ENCODE peak calls at places on chromosomes 11 and 22, in six cellular contexts. One of them, this sample, is unnamed.

GRCh38 chr11:15859411-15859810 is 496.9 kb downstream of the SOX6 start:
- DNase-seq in type B pancreatic cell: no peak
- DNase-seq in A172: no peak
- DNase-seq in suprapubic skin: no peak
- DNase-seq in stimulated activated CD4-positive, alpha-beta T cell treated with anti-CD3 and anti-CD28 coated beads, Interleukin-1b, Interleukin-23, amount 100 ng/mL, for 1 hour: no peak
- DNase-seq in stimulated activated CD8-positive, alpha-beta memory T cell treated with anti-CD3 and anti-CD28 coated beads, Interleukin-4, amount 100 ng/mL, for 1 hour: no peak
- DNase-seq in this sample: no peak

GRCh38 chr11:118608268-118609214 is 1.1 kb downstream of the PHLDB1 start:
- DNase-seq in A172: peak; percentile 49
- DNase-seq in suprapubic skin: peak; percentile 94
- DNase-seq in stimulated activated CD8-positive, alpha-beta memory T cell treated with anti-CD3 and anti-CD28 coated beads, Interleukin-4, amount 100 ng/mL, for 1 hour: peak; percentile 76
- DNase-seq in type B pancreatic cell: no peak
- DNase-seq in stimulated activated CD4-positive, alpha-beta T cell treated with anti-CD3 and anti-CD28 coated beads, Interleukin-1b, Interleukin-23, amount 100 ng/mL, for 1 hour: peak; percentile 52
- DNase-seq in this sample: peak; percentile 83

GRCh38 chr11:69382131-69383128 is 88.5 kb downstream of the MYEOV start:
- DNase-seq in stimulated activated CD8-positive, alpha-beta memory T cell treated with anti-CD3 and anti-CD28 coated beads, Interleukin-4, amount 100 ng/mL, for 1 hour: no peak
- DNase-seq in A172: no peak
- DNase-seq in type B pancreatic cell: peak; percentile 57
- DNase-seq in stimulated activated CD4-positive, alpha-beta T cell treated with anti-CD3 and anti-CD28 coated beads, Interleukin-1b, Interleukin-23, amount 100 ng/mL, for 1 hour: no peak
- DNase-seq in suprapubic skin: peak; percentile 78
- DNase-seq in this sample: peak; percentile 34

GRCh38 chr11:75520688-75521087 is 5.1 kb downstream of the GDPD5 start:
- DNase-seq in suprapubic skin: no peak
- DNase-seq in stimulated activated CD4-positive, alpha-beta T cell treated with anti-CD3 and anti-CD28 coated beads, Interleukin-1b, Interleukin-23, amount 100 ng/mL, for 1 hour: no peak
- DNase-seq in type B pancreatic cell: no peak
- DNase-seq in A172: no peak
- DNase-seq in stimulated activated CD8-positive, alpha-beta memory T cell treated with anti-CD3 and anti-CD28 coated beads, Interleukin-4, amount 100 ng/mL, for 1 hour: no peak
- DNase-seq in this sample: no peak

GRCh38 chr22:29079218-29079901 is 6.5 kb downstream of the KREMEN1 start:
- DNase-seq in type B pancreatic cell: no peak
- DNase-seq in stimulated activated CD4-positive, alpha-beta T cell treated with anti-CD3 and anti-CD28 coated beads, Interleukin-1b, Interleukin-23, amount 100 ng/mL, for 1 hour: no peak
- DNase-seq in suprapubic skin: no peak
- DNase-seq in A172: no peak
- DNase-seq in stimulated activated CD8-positive, alpha-beta memory T cell treated with anti-CD3 and anti-CD28 coated beads, Interleukin-4, amount 100 ng/mL, for 1 hour: no peak
- DNase-seq in this sample: no peak

GRCh38 chr22:18000441-18001039 is 23.8 kb downstream of the MICAL3 start:
- DNase-seq in stimulated activated CD8-positive, alpha-beta memory T cell treated with anti-CD3 and anti-CD28 coated beads, Interleukin-4, amount 100 ng/mL, for 1 hour: no peak
- DNase-seq in A172: no peak
- DNase-seq in stimulated activated CD4-positive, alpha-beta T cell treated with anti-CD3 and anti-CD28 coated beads, Interleukin-1b, Interleukin-23, amount 100 ng/mL, for 1 hour: no peak
- DNase-seq in suprapubic skin: no peak
- DNase-seq in type B pancreatic cell: no peak
- DNase-seq in this sample: peak; percentile 35

GRCh38 chr11:69848196-69848595 is 29.0 kb upstream of the FGF3 start:
- DNase-seq in type B pancreatic cell: no peak
- DNase-seq in stimulated activated CD8-positive, alpha-beta memory T cell treated with anti-CD3 and anti-CD28 coated beads, Interleukin-4, amount 100 ng/mL, for 1 hour: no peak
- DNase-seq in suprapubic skin: no peak
- DNase-seq in stimulated activated CD4-positive, alpha-beta T cell treated with anti-CD3 and anti-CD28 coated beads, Interleukin-1b, Interleukin-23, amount 100 ng/mL, for 1 hour: no peak
- DNase-seq in A172: no peak
- DNase-seq in this sample: peak; percentile 29

GRCh38 chr11:770642-771616 is 6.4 kb downstream of the GATD1 start:
- DNase-seq in A172: no peak
- DNase-seq in stimulated activated CD4-positive, alpha-beta T cell treated with anti-CD3 and anti-CD28 coated beads, Interleukin-1b, Interleukin-23, amount 100 ng/mL, for 1 hour: no peak
- DNase-seq in suprapubic skin: no peak
- DNase-seq in type B pancreatic cell: no peak
- DNase-seq in stimulated activated CD8-positive, alpha-beta memory T cell treated with anti-CD3 and anti-CD28 coated beads, Interleukin-4, amount 100 ng/mL, for 1 hour: no peak
- DNase-seq in this sample: no peak

GRCh38 chr11:94193288-94193687 is 64.6 kb downstream of the PANX1 start:
- DNase-seq in A172: peak; percentile 20
- DNase-seq in stimulated activated CD8-positive, alpha-beta memory T cell treated with anti-CD3 and anti-CD28 coated beads, Interleukin-4, amount 100 ng/mL, for 1 hour: no peak
- DNase-seq in suprapubic skin: no peak
- DNase-seq in type B pancreatic cell: no peak
- DNase-seq in stimulated activated CD4-positive, alpha-beta T cell treated with anti-CD3 and anti-CD28 coated beads, Interleukin-1b, Interleukin-23, amount 100 ng/mL, for 1 hour: no peak
- DNase-seq in this sample: peak; percentile 91

GRCh38 chr22:34812631-34813030 is 253.3 kb upstream of the ISX start:
- DNase-seq in suprapubic skin: no peak
- DNase-seq in stimulated activated CD4-positive, alpha-beta T cell treated with anti-CD3 and anti-CD28 coated beads, Interleukin-1b, Interleukin-23, amount 100 ng/mL, for 1 hour: no peak
- DNase-seq in type B pancreatic cell: no peak
- DNase-seq in stimulated activated CD8-positive, alpha-beta memory T cell treated with anti-CD3 and anti-CD28 coated beads, Interleukin-4, amount 100 ng/mL, for 1 hour: no peak
- DNase-seq in A172: no peak
- DNase-seq in this sample: peak; percentile 81

GRCh38 chr22:29117799-29118477 is 45.1 kb downstream of the KREMEN1 start:
- DNase-seq in A172: no peak
- DNase-seq in type B pancreatic cell: no peak
- DNase-seq in suprapubic skin: no peak
- DNase-seq in stimulated activated CD8-positive, alpha-beta memory T cell treated with anti-CD3 and anti-CD28 coated beads, Interleukin-4, amount 100 ng/mL, for 1 hour: no peak
- DNase-seq in stimulated activated CD4-positive, alpha-beta T cell treated with anti-CD3 and anti-CD28 coated beads, Interleukin-1b, Interleukin-23, amount 100 ng/mL, for 1 hour: no peak
- DNase-seq in this sample: no peak